ENCODE peak calls at places on chromosome 7, in six cellular contexts. B is IMR-90, E is MM.1S, Y is PC-9, H is body of pancreas, J is Caco-2. U is an unnamed sample.

GRCh38 chr7:128202287-128202957 is 38.7 kb upstream of the LEP start:
- DNase-seq in B (no peak), E (no peak), Y (no peak), H (no peak), J (no peak), U (no peak)

GRCh38 chr7:98930921-98931320 is 52.6 kb downstream of the TRRAP start:
- DNase-seq in B (peak; percentile 34), E (peak; percentile 34), Y (no peak), H (no peak), J (no peak), U (no peak)

GRCh38 chr7:100490483-100491191 is 6.9 kb downstream of the NYAP1 start:
- DNase-seq in B (no peak), E (no peak), Y (no peak), H (no peak), J (no peak), U (no peak)

GRCh38 chr7:45869426-45869825 is 3.5 kb downstream of the CCDC201 start:
- DNase-seq in B (peak; percentile 81), E (no peak), Y (no peak), H (no peak), J (no peak), U (no peak)

GRCh38 chr7:130909881-130910672 is 176.1 kb upstream of the KLF14 start:
- DNase-seq in B (peak; percentile 59), E (no peak), Y (no peak), H (no peak), J (no peak), U (no peak)

GRCh38 chr7:47952224-47952623 is 4.0 kb upstream of the PKD1L1 start:
- DNase-seq in B (no peak), E (no peak), Y (no peak), H (no peak), J (no peak), U (no peak)

GRCh38 chr7:28065721-28066285 is 114.8 kb downstream of the JAZF1 start:
- DNase-seq in B (no peak), E (no peak), Y (no peak), H (no peak), J (no peak), U (no peak)

GRCh38 chr7:146660839-146661238 is 544.2 kb downstream of the CNTNAP2 start:
- DNase-seq in B (no peak), E (no peak), Y (no peak), H (no peak), J (no peak), U (no peak)

GRCh38 chr7:155660059-155660757 is 15.7 kb downstream of the RBM33 start:
- DNase-seq in B (peak; percentile 37), E (no peak), Y (no peak), H (no peak), J (no peak), U (no peak)

GRCh38 chr7:94366827-94367226 is 27.9 kb upstream of the COL1A2 start:
- DNase-seq in B (no peak), E (no peak), Y (no peak), H (no peak), J (no peak), U (no peak)

GRCh38 chr7:94367940-94368339 is 26.8 kb upstream of the COL1A2 start:
- DNase-seq in B (peak; percentile 65), E (no peak), Y (no peak), H (no peak), J (no peak), U (no peak)

GRCh38 chr7:94368371-94368791 is 26.3 kb upstream of the COL1A2 start:
- DNase-seq in B (peak; percentile 90), E (no peak), Y (no peak), H (peak; percentile 12), J (no peak), U (no peak)

GRCh38 chr7:94366163-94366562 is 28.5 kb upstream of the COL1A2 start:
- DNase-seq in B (no peak), E (no peak), Y (no peak), H (no peak), J (no peak), U (no peak)

DNA sequence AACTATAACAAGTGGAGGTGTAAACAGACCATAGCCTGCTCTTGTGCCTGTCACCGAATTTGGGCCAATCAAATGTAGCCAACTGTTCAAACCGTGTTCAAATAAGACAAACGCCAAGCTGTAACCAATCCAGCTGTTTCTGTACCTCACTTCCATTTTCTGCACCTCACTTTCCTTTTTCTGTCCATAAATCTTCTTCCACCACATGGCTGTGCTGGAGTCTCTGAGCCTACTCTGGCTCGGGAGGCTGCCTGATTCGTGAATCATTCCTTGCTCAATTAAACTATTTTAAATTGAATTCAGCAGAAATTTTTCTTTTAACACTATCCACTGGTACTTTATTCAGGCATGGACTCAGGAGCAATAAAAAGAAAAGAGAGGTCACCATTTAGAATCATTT is 29.9 kb upstream of the COL1A2 start:
- DNase-seq in B (no peak), E (no peak), Y (no peak), H (no peak), J (no peak), U (no peak)
- TF ChIP-seq CTCF in B (no peak), E (no peak), Y (no peak), H (no peak), J (no peak), U (no peak)

GRCh38 chr7:3254718-3255117 is 46.3 kb upstream of the SDK1 start:
- DNase-seq in B (no peak), E (no peak), Y (no peak), H (no peak), J (no peak), U (no peak)

GRCh38 chr7:3259711-3260424 is 41.2 kb upstream of the SDK1 start:
- DNase-seq in B (peak; percentile 78), E (no peak), Y (no peak), H (no peak), J (peak; percentile 69), U (no peak)

GRCh38 chr7:3264693-3265339 is 36.2 kb upstream of the SDK1 start:
- DNase-seq in B (no peak), E (no peak), Y (no peak), H (no peak), J (no peak), U (no peak)

GRCh38 chr7:3265388-3265787 is 35.7 kb upstream of the SDK1 start:
- DNase-seq in B (no peak), E (no peak), Y (no peak), H (no peak), J (no peak), U (no peak)

GRCh38 chr7:3260425-3260762 is 40.7 kb upstream of the SDK1 start:
- DNase-seq in B (peak; percentile 41), E (no peak), Y (no peak), H (no peak), J (no peak), U (no peak)
- H3K4me3 ChIP-seq in B (peak overlapping the region; percentile 46), E (peak overlapping the region; percentile 53), Y (peak overlapping the region; percentile 44), H (no peak overlapping the region), J (no peak overlapping the region), U (peak overlapping the region; percentile 49)

DNA sequence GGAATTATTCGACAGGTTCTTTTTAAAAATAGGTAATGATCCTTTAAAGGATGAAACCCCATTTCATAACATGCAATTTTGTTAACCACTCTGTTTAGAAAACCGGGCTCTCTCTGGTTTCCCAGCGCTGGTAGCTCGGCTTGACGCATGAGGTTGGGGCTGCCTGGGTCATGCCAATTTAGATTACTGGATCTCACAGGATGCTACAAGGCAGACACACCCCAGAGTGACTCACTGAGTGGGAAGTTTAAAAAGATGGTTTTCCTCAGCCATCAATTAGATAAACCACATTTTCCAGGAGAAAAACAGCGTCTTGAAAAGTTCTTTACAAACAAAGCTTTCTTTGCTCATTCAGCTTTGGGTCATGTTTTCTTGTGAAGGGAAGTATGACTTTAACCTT is 99.7 kb downstream of the EPDR1 start:
- DNase-seq in B (no peak), E (no peak), Y (no peak), H (no peak), J (no peak), U (no peak)
- TF ChIP-seq CTCF in B (no peak), E (no peak), Y (no peak), H (no peak), J (no peak), U (no peak)

GRCh38 chr7:157789094-157789493 is 452.3 kb downstream of the DNAJB6 start:
- DNase-seq in B (no peak), E (no peak), Y (no peak), H (no peak), J (no peak), U (no peak)
- H3K4me3 ChIP-seq in B (no peak overlapping the region), E (no peak overlapping the region), Y (no peak overlapping the region), H (no peak overlapping the region), J (no peak overlapping the region), U (no peak overlapping the region)

GRCh38 chr7:41887446-41887845 is 184.6 kb upstream of the INHBA start:
- DNase-seq in B (no peak), E (no peak), Y (no peak), H (no peak), J (no peak), U (no peak)

GRCh38 chr7:41885748-41886147 is 182.9 kb upstream of the INHBA start:
- DNase-seq in B (peak; percentile 55), E (no peak), Y (no peak), H (no peak), J (no peak), U (no peak)

GRCh38 chr7:41885078-41885477 is 182.2 kb upstream of the INHBA start:
- DNase-seq in B (peak; percentile 64), E (no peak), Y (no peak), H (no peak), J (no peak), U (no peak)

GRCh38 chr7:41886257-41886905 is 183.5 kb upstream of the INHBA start:
- DNase-seq in B (peak; percentile 95), E (no peak), Y (no peak), H (peak; percentile 56), J (no peak), U (no peak)

GRCh38 chr7:41886906-41887311 is 184.0 kb upstream of the INHBA start:
- DNase-seq in B (peak; percentile 98), E (no peak), Y (peak; percentile 17), H (peak; percentile 40), J (no peak), U (no peak)
- TF ChIP-seq CTCF in B (peak; percentile 56), E (no peak), Y (no peak), H (no peak), J (no peak), U (no peak)

GRCh38 chr7:116532102-116532501 is 7.3 kb downstream of the CAV1 start:
- DNase-seq in B (no peak), E (no peak), Y (no peak), H (no peak), J (no peak), U (no peak)
- H3K4me3 ChIP-seq in B (no peak overlapping the region), E (no peak overlapping the region), Y (no peak overlapping the region), H (no peak overlapping the region), J (no peak overlapping the region), U (no peak overlapping the region)

DNA sequence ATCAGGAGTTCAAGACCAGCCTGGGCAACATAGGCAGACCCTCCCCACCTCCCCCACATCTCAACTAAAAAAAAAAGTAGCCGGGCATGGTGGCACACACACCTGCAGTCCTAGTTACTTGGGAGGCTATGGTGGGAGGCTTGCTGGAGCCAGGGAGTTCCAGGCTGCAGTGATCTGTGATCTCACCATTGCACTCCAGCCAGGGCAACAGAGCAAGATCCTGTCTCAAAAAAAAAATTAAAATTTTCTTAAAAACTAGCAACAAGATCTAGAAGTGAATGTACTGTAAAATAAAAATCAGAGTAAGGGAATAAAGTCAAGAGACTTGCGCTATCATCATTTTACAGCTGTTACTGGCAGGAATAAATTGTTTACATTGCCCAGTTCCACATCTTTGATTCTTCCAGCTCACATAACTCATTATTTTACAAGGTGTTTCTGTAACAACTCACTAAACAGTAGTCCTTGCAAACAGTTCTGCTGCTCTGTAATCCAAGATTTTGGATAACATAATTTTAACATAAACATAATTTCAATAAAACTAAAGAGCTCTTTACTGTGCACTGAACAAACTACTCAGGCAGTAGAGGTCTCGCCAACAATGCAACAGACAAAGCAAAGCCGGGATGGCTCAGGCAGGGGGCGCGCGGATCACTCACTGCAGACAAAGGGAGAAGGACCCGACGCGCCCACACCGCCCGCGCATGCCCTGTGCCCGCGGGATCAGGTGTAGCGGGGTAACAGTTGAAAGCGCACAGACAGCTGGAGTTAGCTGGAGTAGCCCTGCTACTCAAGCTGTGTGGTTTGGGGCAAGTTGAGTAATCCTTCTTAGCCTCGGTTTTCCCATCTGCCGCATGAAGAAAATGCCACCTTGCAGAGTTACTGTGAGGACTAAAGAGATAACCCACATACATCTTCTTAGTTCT is 73.3 kb upstream of the NFE2L3 start:
- DNase-seq in B (no peak), E (peak; percentile 91), Y (peak; percentile 51), H (peak; percentile 68), J (peak; percentile 72), U (peak; percentile 51)
- TF ChIP-seq CTCF in B (peak; percentile 25), E (peak; percentile 78), Y (no peak), H (no peak), J (peak; percentile 64), U (peak; percentile 71)

U was measured in LNCaP clone FGC.